ENCODE peak calls at places on chromosomes 16 and 17, in ten cellular contexts. P is KBM-7; T is HS-5; Q is adrenal gland; Z is activated CD4-positive, alpha-beta T cell treated with anti-CD3 and anti-CD28 coated beads, Interleukin-2, amount 50 U/mL, for 48 hours; N is fibroblast of mammary gland; C is AG09319; F is CD8-positive, alpha-beta T cell; U is anterior cingulate cortex; O is T-cell. V is an unnamed sample.

GRCh38 chr17:10061131-10061581 is 137.2 kb downstream of the GAS7 start:
- DNase-seq in P (no peak), T (no peak), Q (no peak), Z (no peak), N (peak; percentile 90), C (peak; percentile 82), F (no peak), U (no peak), O (no peak), V (no peak)

GRCh38 chr16:53084141-53084541 is 29.4 kb downstream of the CHD9 start:
- DNase-seq in P (no peak), T (no peak), Q (peak; percentile 34), Z (no peak), N (no peak), C (no peak), F (no peak), U (no peak), O (no peak), V (no peak)

GRCh38 chr17:45666046-45666600 is 118.0 kb upstream of the CRHR1 start:
- DNase-seq in P (no peak), T (no peak), Q (no peak), Z (no peak), N (no peak), C (no peak), F (no peak), U (no peak), O (no peak), V (no peak)

GRCh38 chr17:50582741-50583140 is 22.2 kb downstream of the CACNA1G start:
- DNase-seq in P (no peak), T (no peak), Q (no peak), Z (no peak), N (no peak), C (no peak), F (no peak), U (no peak), O (no peak), V (no peak)

GRCh38 chr17:48563385-48563838 is 14.7 kb downstream of the HOXB4 start:
- DNase-seq in P (no peak), T (no peak), Q (no peak), Z (no peak), N (no peak), C (no peak), F (no peak), U (no peak), O (no peak), V (no peak)

GRCh38 chr16:14562691-14563491 is 67.2 kb downstream of the PARN start:
- DNase-seq in P (no peak), T (no peak), Q (peak; percentile 80), Z (no peak), N (peak; percentile 69), C (no peak), F (no peak), U (no peak), O (no peak), V (no peak)

GRCh38 chr16:88437367-88437964 is 15.6 kb upstream of the ZFPM1 start:
- DNase-seq in P (peak; percentile 52), T (no peak), Q (peak; percentile 46), Z (peak; percentile 73), N (peak; percentile 29), C (no peak), F (peak; percentile 58), U (peak; percentile 16), O (peak; percentile 57), V (no peak)

GRCh38 chr17:76735586-76736348 is 1.4 kb downstream of the SRSF2 start:
- DNase-seq in P (peak; percentile 32), T (no peak), Q (no peak), Z (no peak), N (no peak), C (no peak), F (no peak), U (no peak), O (no peak), V (no peak)